ENCODE peak calls at places on chromosomes 13 and 19, in six cellular contexts. X, U, N, W, I and D are unnamed samples.

GRCh38 chr13:93476175-93476574 is 249.6 kb downstream of the GPC6 start:
- DNase-seq in X (no peak), U (peak), N (no peak), W (peak), I (peak), D (no peak)

GRCh38 chr19:42313096-42313839 is at the start of gene TMEM145:
- DNase-seq in X (peak), U (peak), N (peak), W (peak), I (peak), D (peak)

GRCh38 chr13:91296011-91296410 is 51.5 kb upstream of the MIR17HG start:
- DNase-seq in X (no peak), U (no peak), N (no peak), W (no peak), I (no peak), D (no peak)

GRCh38 chr19:56964526-56964925 is 124.0 kb upstream of the PEG3 start:
- DNase-seq in X (no peak), U (no peak), N (no peak), W (no peak), I (no peak), D (no peak)

GRCh38 chr13:80361883-80362327 is 21.0 kb upstream of the SPRY2 start:
- DNase-seq in X (peak), U (no peak), N (peak), W (peak), I (peak), D (no peak)

GRCh38 chr13:50244913-50245574 is 229.8 kb downstream of the KCNRG start:
- DNase-seq in X (no peak), U (peak), N (no peak), W (peak), I (peak), D (no peak)

GRCh38 chr13:88417801-88418200 is 746.6 kb downstream of the SLITRK5 start:
- DNase-seq in X (no peak), U (no peak), N (no peak), W (no peak), I (no peak), D (no peak)

GRCh38 chr19:44738603-44739585 is 9.6 kb upstream of the BCL3 start:
- DNase-seq in X (no peak), U (no peak), N (no peak), W (peak), I (no peak), D (peak)

GRCh38 chr13:61664821-61665705 is 249.4 kb upstream of the PCDH20 start:
- DNase-seq in X (no peak), U (no peak), N (no peak), W (no peak), I (peak), D (no peak)

GRCh38 chr19:18895828-18896341 is at the start of gene CERS1:
- DNase-seq in X (no peak), U (no peak), N (peak), W (no peak), I (peak), D (no peak)

GRCh38 chr13:26376430-26376829 is 122.5 kb downstream of the CDK8 start:
- DNase-seq in X (no peak), U (no peak), N (no peak), W (no peak), I (no peak), D (no peak)

GRCh38 chr13:30551194-30551593 is 66.5 kb upstream of the USPL1 start:
- DNase-seq in X (no peak), U (peak), N (no peak), W (peak), I (peak), D (peak)

GRCh38 chr13:32857077-32857476 is 159.1 kb upstream of the KL start:
- DNase-seq in X (no peak), U (no peak), N (no peak), W (no peak), I (no peak), D (no peak)

GRCh38 chr19:45772130-45772880 is 3.3 kb upstream of the SIX5 start:
- DNase-seq in X (no peak), U (no peak), N (no peak), W (no peak), I (no peak), D (no peak)

GRCh38 chr19:47036233-47036651 is 12.2 kb downstream of the TMEM160 start:
- DNase-seq in X (no peak), U (no peak), N (no peak), W (no peak), I (no peak), D (no peak)

GRCh38 chr13:99893567-99893966 is 78.0 kb downstream of the ZIC5 start:
- DNase-seq in X (no peak), U (no peak), N (no peak), W (no peak), I (no peak), D (no peak)

GRCh38 chr13:99894835-99895427 is 76.6 kb downstream of the ZIC5 start:
- DNase-seq in X (no peak), U (no peak), N (no peak), W (peak), I (peak), D (no peak)

GRCh38 chr13:99894105-99894504 is 77.5 kb downstream of the ZIC5 start:
- DNase-seq in X (no peak), U (no peak), N (no peak), W (no peak), I (no peak), D (no peak)

GRCh38 chr13:99892189-99892588 is 79.4 kb downstream of the ZIC5 start:
- DNase-seq in X (peak), U (no peak), N (peak), W (no peak), I (no peak), D (no peak)

GRCh38 chr13:99892866-99893504 is 78.6 kb downstream of the ZIC5 start:
- DNase-seq in X (no peak), U (no peak), N (no peak), W (no peak), I (no peak), D (no peak)
- H3K4ac ChIP-seq in X (no peak), U (no peak), N (no peak), W (no peak), I (no peak), D (no peak)

GRCh38 chr19:14416743-14417214 is 2.4 kb downstream of the DDX39A start:
- DNase-seq in X (no peak), U (no peak), N (no peak), W (no peak), I (no peak), D (peak)
- H3K9ac ChIP-seq in X (peak), U (no peak), N (no peak), W (peak), I (peak), D (no peak)

GRCh38 chr19:5296021-5296420 is 44.6 kb downstream of the PTPRS start:
- DNase-seq in X (no peak), U (no peak), N (no peak), W (no peak), I (no peak), D (peak)
- H2AK5ac ChIP-seq in X (no peak), U (no peak), N (no peak), W (no peak), I (no peak), D (no peak)

GRCh38 chr13:36997716-36998427 is 1.3 kb downstream of the ALG5 start:
- DNase-seq in X (no peak), U (peak), N (no peak), W (no peak), I (no peak), D (no peak)

GRCh38 chr13:37001921-37002250 is 1.3 kb downstream of the EXOSC8 start:
- DNase-seq in X (no peak), U (no peak), N (no peak), W (peak), I (peak), D (no peak)

GRCh38 chr13:36999054-36999927 is at the start of gene ALG5:
- DNase-seq in X (peak), U (peak), N (peak), W (peak), I (peak), D (peak)

GRCh38 chr13:36998624-36999041 is 507 bp downstream of the ALG5 start:
- DNase-seq in X (peak), U (no peak), N (no peak), W (peak), I (peak), D (peak)
- H3K4ac ChIP-seq in X (no peak), U (peak), N (peak), W (peak), I (peak), D (peak)

DNA sequence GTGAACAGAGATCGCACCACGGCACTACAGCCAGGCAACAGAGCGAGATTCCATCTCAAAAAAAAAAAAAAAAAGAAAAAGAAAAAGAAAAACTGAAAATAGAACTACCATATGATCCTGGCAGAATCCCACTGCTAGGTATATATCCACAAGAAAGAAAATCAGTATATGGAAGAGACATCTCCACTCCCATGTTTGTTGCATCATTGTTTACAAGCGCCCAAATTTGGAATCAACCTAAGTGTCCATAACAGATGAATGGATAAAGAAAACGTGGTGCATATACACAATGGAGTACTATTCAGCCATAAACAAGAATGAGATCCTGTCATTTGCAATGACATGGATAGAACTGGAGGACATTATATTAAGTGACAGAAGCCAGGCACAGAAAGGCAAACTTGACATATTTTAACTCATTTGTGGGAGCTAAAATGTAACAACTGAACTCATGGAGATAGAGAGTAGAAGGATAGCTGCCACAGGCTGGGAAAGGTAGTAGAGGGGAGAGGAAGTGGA is 26.1 kb downstream of the DYRK1B start:
- DNase-seq in X (no peak), U (no peak), N (no peak), W (no peak), I (no peak), D (no peak)
- H3K9ac ChIP-seq in X (no peak), U (no peak), N (no peak), W (no peak), I (no peak), D (no peak)

GRCh38 chr19:2064788-2065524 is 13.9 kb upstream of the MKNK2 start:
- DNase-seq in X (no peak), U (no peak), N (no peak), W (no peak), I (no peak), D (no peak)

GRCh38 chr19:2064395-2064787 is 13.3 kb upstream of the MKNK2 start:
- DNase-seq in X (no peak), U (no peak), N (no peak), W (no peak), I (no peak), D (no peak)

GRCh38 chr19:2062770-2063169 is 11.7 kb upstream of the MKNK2 start:
- DNase-seq in X (no peak), U (no peak), N (no peak), W (no peak), I (no peak), D (no peak)

GRCh38 chr19:2061936-2062729 is 11.1 kb upstream of the MKNK2 start:
- DNase-seq in X (peak), U (no peak), N (no peak), W (no peak), I (no peak), D (no peak)

DNA sequence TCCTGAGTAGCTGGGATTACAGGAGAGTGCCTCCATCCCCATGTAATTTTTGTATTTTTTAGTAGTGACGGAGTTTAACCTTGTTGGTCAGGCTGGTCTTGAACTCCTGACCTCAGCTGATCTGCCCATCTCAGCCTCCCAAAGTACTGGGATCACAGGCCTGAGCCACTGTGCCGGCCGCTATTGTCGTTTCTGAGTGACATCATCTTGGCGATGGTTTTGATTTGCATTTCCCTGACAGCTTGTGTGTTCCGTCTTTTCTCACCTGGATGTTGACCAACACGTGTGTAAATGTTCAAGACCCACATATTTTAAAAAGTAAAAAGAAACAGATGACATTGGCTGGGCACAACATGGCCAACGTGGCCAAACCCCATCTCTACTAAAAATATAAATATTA is 12.8 kb upstream of the MKNK2 start:
- DNase-seq in X (no peak), U (no peak), N (no peak), W (no peak), I (no peak), D (no peak)
- H2AK5ac ChIP-seq in X (no peak), U (no peak), N (no peak), W (no peak), I (no peak), D (no peak)

GRCh38 chr13:99969934-99970760 is 1.4 kb downstream of the ZIC5 start:
- DNase-seq in X (peak), U (no peak), N (no peak), W (no peak), I (peak), D (no peak)
- H3K4ac ChIP-seq in X (no peak), U (no peak), N (peak), W (no peak), I (peak), D (no peak)

GRCh38 chr13:20118268-20119140 is 42.3 kb downstream of the GJA3 start:
- DNase-seq in X (peak), U (no peak), N (no peak), W (peak), I (peak), D (peak)
- H3K9ac ChIP-seq in X (no peak), U (peak), N (peak), W (peak), I (peak), D (peak)